ENCODE peak calls at places on chromosomes 13 and 19, in nine cellular contexts. L is psoas muscle, P is PC-3, F is ovary, U is breast epithelium, W is suprapubic skin, A is NT2/D1, Z is osteoblast, Y is lung. Q is an unnamed sample.
A peak's percentile ranks its signal among the peaks of the same experiment; 100 is the strongest.

GRCh38 chr13:44309771-44310767 is 63.6 kb upstream of the SERP2 start:
- DNase-seq in L (peak; percentile 53), P (peak; percentile 68), F (no peak), U (no peak), W (no peak), A (no peak), Z (no peak), Y (no peak), Q (no peak)

GRCh38 chr19:49157445-49158224 is at the start of gene TRPM4:
- DNase-seq in L (peak; percentile 92), P (peak; percentile 96), F (peak; percentile 71), U (peak; percentile 86), W (peak; percentile 95), A (peak; percentile 57), Z (peak; percentile 98), Y (peak; percentile 92), Q (peak; percentile 98)

GRCh38 chr19:2040647-2041435 is 10.2 kb downstream of the MKNK2 start:
- DNase-seq in L (no peak), P (no peak), F (peak; percentile 41), U (no peak), W (peak; percentile 71), A (no peak), Z (peak; percentile 92), Y (no peak), Q (peak; percentile 30)

GRCh38 chr13:28628250-28628649 is 30.7 kb upstream of the POMP start:
- DNase-seq in L (no peak), P (no peak), F (no peak), U (no peak), W (no peak), A (no peak), Z (no peak), Y (no peak), Q (no peak)

GRCh38 chr13:30354481-30355404 is 47.4 kb upstream of the KATNAL1 start:
- DNase-seq in L (no peak), P (no peak), F (no peak), U (no peak), W (no peak), A (no peak), Z (no peak), Y (no peak), Q (no peak)

GRCh38 chr19:7852851-7853759 is 21.1 kb downstream of the PRR36 start:
- DNase-seq in L (peak; percentile 66), P (peak; percentile 86), F (peak; percentile 73), U (peak; percentile 59), W (no peak), A (no peak), Z (peak; percentile 99), Y (peak; percentile 80), Q (peak; percentile 95)

GRCh38 chr19:45462174-45462573 is 5.6 kb upstream of the FOSB start:
- DNase-seq in L (no peak), P (no peak), F (no peak), U (no peak), W (no peak), A (no peak), Z (peak; percentile 52), Y (no peak), Q (no peak)

GRCh38 chr13:34897220-34897619 is 44.9 kb upstream of the NBEA start:
- DNase-seq in L (no peak), P (peak; percentile 62), F (no peak), U (no peak), W (no peak), A (no peak), Z (no peak), Y (no peak), Q (no peak)

GRCh38 chr13:114203536-114203935 is 24.5 kb downstream of the CFAP97D2 start:
- DNase-seq in L (no peak), P (no peak), F (no peak), U (no peak), W (no peak), A (no peak), Z (no peak), Y (no peak), Q (no peak)

GRCh38 chr19:38003427-38004099 is 96.6 kb downstream of the SIPA1L3 start:
- DNase-seq in L (peak; percentile 73), P (peak; percentile 94), F (peak; percentile 64), U (peak; percentile 75), W (peak; percentile 83), A (no peak), Z (no peak), Y (peak; percentile 74), Q (no peak)

GRCh38 chr13:19864339-19865309 is 1.2 kb upstream of the ZMYM5 start:
- DNase-seq in L (peak; percentile 52), P (peak; percentile 82), F (peak; percentile 72), U (peak; percentile 59), W (peak; percentile 82), A (peak; percentile 16), Z (peak; percentile 88), Y (peak; percentile 77), Q (peak; percentile 80)

GRCh38 chr19:622666-623065 is 10.7 kb downstream of the POLRMT start:
- DNase-seq in L (no peak), P (no peak), F (no peak), U (no peak), W (no peak), A (no peak), Z (no peak), Y (no peak), Q (no peak)

GRCh38 chr19:623175-623916 is 10.0 kb downstream of the POLRMT start:
- DNase-seq in L (no peak), P (no peak), F (no peak), U (no peak), W (no peak), A (no peak), Z (no peak), Y (no peak), Q (no peak)

GRCh38 chr19:623974-624373 is 9.4 kb downstream of the POLRMT start:
- DNase-seq in L (no peak), P (no peak), F (no peak), U (no peak), W (no peak), A (no peak), Z (peak; percentile 99), Y (no peak), Q (no peak)

GRCh38 chr19:620166-620862 is 13.0 kb downstream of the POLRMT start:
- DNase-seq in L (no peak), P (no peak), F (no peak), U (no peak), W (no peak), A (no peak), Z (peak; percentile 82), Y (no peak), Q (no peak)

GRCh38 chr19:621819-622218 is 11.5 kb downstream of the POLRMT start:
- DNase-seq in L (no peak), P (no peak), F (no peak), U (no peak), W (no peak), A (no peak), Z (no peak), Y (no peak), Q (no peak)
- H3K36me3 ChIP-seq in L (peaks cover 22% of the 10 kb centered on the region), P (no peaks in the 10 kb centered on the region), F (no peaks in the 10 kb centered on the region), U (no peaks in the 10 kb centered on the region), W (peaks cover 79% of the 10 kb centered on the region), A (peaks cover 86% of the 10 kb centered on the region), Z (peaks cover 14% of the 10 kb centered on the region), Y (peaks cover 12% of the 10 kb centered on the region), Q (no peaks in the 10 kb centered on the region)

DNA sequence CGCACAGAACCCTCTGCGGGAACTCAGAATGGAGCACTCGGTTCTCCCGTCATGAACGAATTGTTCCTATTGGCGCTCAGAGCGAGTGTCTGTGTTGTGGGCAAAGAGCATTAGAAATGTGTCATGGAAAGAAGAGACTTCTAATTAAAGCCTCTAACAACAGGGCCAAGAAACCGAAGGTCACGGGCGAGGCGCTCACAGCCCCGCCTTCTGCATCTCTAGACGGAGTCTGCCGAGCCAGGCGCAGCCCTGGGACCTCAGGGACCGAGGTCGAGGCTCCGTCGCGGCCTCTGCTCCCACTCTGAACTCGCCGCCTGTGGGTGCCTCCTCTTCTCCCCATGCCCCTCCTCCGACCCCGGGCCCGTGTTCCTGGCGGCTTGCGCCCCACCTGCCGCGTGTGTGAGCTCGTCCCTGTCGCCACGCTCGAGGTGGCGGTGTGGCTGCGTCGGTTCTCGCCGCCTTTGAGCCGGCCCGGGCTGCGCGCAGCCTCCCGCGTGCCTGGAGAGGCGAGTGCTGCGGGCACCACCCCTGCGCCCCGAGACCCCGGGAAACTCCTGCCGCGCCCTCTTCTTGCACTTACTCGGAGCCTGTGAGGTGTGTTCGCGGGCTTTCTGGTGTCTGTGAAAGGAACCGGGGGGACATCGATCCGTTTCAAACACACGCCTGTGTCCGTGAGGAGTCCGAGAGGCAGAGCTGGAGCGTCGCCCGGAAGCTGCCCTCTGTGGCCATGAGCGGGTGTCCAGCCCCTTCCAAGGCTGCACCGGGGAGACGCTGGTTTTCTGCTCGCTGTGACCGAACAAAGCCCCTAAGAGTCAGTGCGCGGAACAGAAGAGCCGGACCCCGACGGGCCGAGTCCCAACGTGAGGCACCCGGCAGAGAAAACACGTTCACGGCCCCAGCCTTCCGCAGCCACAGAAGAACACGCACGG is 45.4 kb upstream of the SPACA7 start:
- DNase-seq in L (no peak), P (no peak), F (no peak), U (no peak), W (no peak), A (no peak), Z (no peak), Y (no peak), Q (no peak)
- H3K4me3 ChIP-seq in L (no peak overlapping the region), P (no peak overlapping the region), F (no peak overlapping the region), U (no peak overlapping the region), W (peak overlapping the region; percentile 18), A (peak overlapping the region; percentile 36), Z (no peak overlapping the region), Y (no peak overlapping the region), Q (peak overlapping the region; percentile 13)

DNA sequence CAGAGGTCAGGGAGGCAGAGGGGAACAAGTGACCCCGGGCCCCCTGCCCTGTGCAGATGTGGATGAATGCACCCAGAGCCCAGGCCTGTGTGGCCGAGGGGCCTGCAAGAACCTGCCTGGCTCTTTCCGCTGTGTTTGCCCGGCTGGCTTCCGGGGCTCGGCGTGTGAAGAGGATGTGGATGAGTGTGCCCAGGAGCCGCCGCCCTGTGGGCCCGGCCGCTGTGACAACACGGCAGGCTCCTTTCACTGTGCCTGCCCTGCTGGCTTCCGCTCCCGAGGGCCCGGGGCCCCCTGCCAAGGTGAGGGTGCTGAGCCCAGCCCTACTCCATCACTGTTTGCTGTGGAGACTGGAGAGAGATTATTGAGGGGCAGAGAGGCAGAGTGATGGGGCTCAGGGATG is 9.9 kb downstream of the LTBP4 start:
- DNase-seq in L (no peak), P (peak; percentile 54), F (no peak), U (no peak), W (no peak), A (no peak), Z (peak; percentile 80), Y (peak; percentile 58), Q (no peak)
- H3K4me1 ChIP-seq in L (peaks cover 9% of the 10 kb centered on the region), P (peaks cover 18% of the 10 kb centered on the region), F (peaks cover 6% of the 10 kb centered on the region), U (peaks cover 3% of the 10 kb centered on the region), W (peaks cover 89% of the 10 kb centered on the region), A (peaks cover 6% of the 10 kb centered on the region), Z (peaks cover 9% of the 10 kb centered on the region), Y (no peaks in the 10 kb centered on the region), Q (peaks cover 27% of the 10 kb centered on the region)

DNA sequence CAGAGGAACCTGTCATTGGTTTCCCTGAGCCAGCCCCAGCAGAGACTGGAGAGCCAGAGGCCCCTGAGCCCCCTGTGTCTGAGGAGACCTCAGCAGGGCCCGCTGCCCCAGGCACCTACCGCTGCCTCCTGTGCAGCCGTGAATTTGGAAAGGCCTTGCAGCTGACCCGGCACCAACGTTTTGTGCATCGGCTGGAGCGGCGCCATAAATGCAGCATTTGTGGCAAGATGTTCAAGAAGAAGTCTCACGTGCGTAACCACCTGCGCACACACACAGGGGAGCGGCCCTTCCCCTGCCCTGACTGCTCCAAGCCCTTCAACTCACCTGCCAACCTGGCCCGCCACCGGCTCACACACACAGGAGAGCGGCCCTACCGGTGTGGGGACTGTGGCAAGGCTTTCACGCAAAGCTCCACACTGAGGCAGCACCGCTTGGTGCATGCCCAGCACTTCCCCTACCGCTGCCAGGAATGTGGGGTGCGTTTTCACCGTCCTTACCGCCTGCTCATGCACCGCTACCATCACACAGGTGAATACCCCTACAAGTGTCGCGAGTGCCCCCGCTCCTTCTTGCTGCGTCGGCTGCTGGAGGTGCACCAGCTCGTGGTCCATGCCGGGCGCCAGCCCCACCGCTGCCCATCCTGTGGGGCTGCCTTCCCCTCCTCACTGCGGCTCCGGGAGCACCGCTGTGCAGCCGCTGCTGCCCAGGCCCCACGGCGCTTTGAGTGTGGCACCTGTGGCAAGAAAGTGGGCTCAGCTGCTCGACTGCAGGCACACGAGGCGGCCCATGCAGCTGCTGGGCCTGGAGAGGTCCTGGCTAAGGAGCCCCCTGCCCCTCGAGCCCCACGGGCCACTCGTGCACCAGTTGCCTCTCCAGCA is 4.2 kb downstream of the ZNF574 start:
- DNase-seq in L (no peak), P (no peak), F (no peak), U (no peak), W (no peak), A (no peak), Z (peak; percentile 38), Y (no peak), Q (no peak)
- H3K36me3 ChIP-seq in L (peaks cover 8% of the 10 kb centered on the region), P (peaks cover 16% of the 10 kb centered on the region), F (no peaks in the 10 kb centered on the region), U (peaks cover 27% of the 10 kb centered on the region), W (peaks cover 44% of the 10 kb centered on the region), A (peaks cover 56% of the 10 kb centered on the region), Z (peaks cover 42% of the 10 kb centered on the region), Y (peaks cover 10% of the 10 kb centered on the region), Q (peaks cover 5% of the 10 kb centered on the region)

Q was measured in Caco-2.